ENCODE peak calls at places on chromosomes 3 and 15, in eight cellular contexts. One of them, this sample, is unnamed.
A peak's percentile ranks its signal among the peaks of the same experiment; 100 is the strongest.

GRCh38 chr15:41904487-41905359 is 10.9 kb upstream of the SPTBN5 start:
- DNase-seq in GM12878: peak; percentile 21
- DNase-seq in coronary artery: no peak
- DNase-seq in OCI-LY7: peak; percentile 69
- DNase-seq in fibroblast of pulmonary artery: peak; percentile 74
- DNase-seq in left lung: no peak
- DNase-seq in breast epithelium: no peak
- DNase-seq in psoas muscle: peak; percentile 54
- DNase-seq in this sample: peak; percentile 16

GRCh38 chr15:58284293-58284692 is 146.1 kb downstream of the AQP9 start:
- DNase-seq in GM12878: no peak
- DNase-seq in coronary artery: no peak
- DNase-seq in OCI-LY7: no peak
- DNase-seq in fibroblast of pulmonary artery: no peak
- DNase-seq in left lung: no peak
- DNase-seq in breast epithelium: no peak
- DNase-seq in psoas muscle: no peak
- DNase-seq in this sample: no peak

GRCh38 chr3:15514663-15515357 is 6.7 kb downstream of the COLQ start:
- DNase-seq in GM12878: no peak
- DNase-seq in coronary artery: no peak
- DNase-seq in OCI-LY7: no peak
- DNase-seq in fibroblast of pulmonary artery: no peak
- DNase-seq in left lung: no peak
- DNase-seq in breast epithelium: no peak
- DNase-seq in psoas muscle: no peak
- DNase-seq in this sample: no peak

GRCh38 chr3:183203670-183204069 is 41.1 kb upstream of the LAMP3 start:
- DNase-seq in GM12878: no peak
- DNase-seq in coronary artery: no peak
- DNase-seq in OCI-LY7: no peak
- DNase-seq in fibroblast of pulmonary artery: no peak
- DNase-seq in left lung: no peak
- DNase-seq in breast epithelium: no peak
- DNase-seq in psoas muscle: no peak
- DNase-seq in this sample: no peak

GRCh38 chr3:141798455-141798854 is 35.2 kb downstream of the GRK7 start:
- DNase-seq in GM12878: no peak
- DNase-seq in coronary artery: no peak
- DNase-seq in OCI-LY7: no peak
- DNase-seq in fibroblast of pulmonary artery: peak; percentile 16
- DNase-seq in left lung: no peak
- DNase-seq in breast epithelium: no peak
- DNase-seq in psoas muscle: no peak
- DNase-seq in this sample: no peak

GRCh38 chr3:74370342-74370741 is 244.1 kb downstream of the CNTN3 start:
- DNase-seq in GM12878: no peak
- DNase-seq in coronary artery: no peak
- DNase-seq in OCI-LY7: no peak
- DNase-seq in fibroblast of pulmonary artery: no peak
- DNase-seq in left lung: no peak
- DNase-seq in breast epithelium: no peak
- DNase-seq in psoas muscle: no peak
- DNase-seq in this sample: no peak

GRCh38 chr15:71424765-71425164 is 309.5 kb downstream of the THSD4 start:
- DNase-seq in GM12878: no peak
- DNase-seq in coronary artery: no peak
- DNase-seq in OCI-LY7: no peak
- DNase-seq in fibroblast of pulmonary artery: no peak
- DNase-seq in left lung: no peak
- DNase-seq in breast epithelium: no peak
- DNase-seq in psoas muscle: no peak
- DNase-seq in this sample: no peak

GRCh38 chr3:127706785-127707351 is 34.1 kb downstream of the ABTB1 start:
- DNase-seq in GM12878: no peak
- DNase-seq in coronary artery: peak; percentile 69
- DNase-seq in OCI-LY7: no peak
- DNase-seq in fibroblast of pulmonary artery: no peak
- DNase-seq in left lung: no peak
- DNase-seq in breast epithelium: no peak
- DNase-seq in psoas muscle: no peak
- DNase-seq in this sample: no peak

GRCh38 chr15:99997112-99997651 is 263.9 kb upstream of the LYSMD4 start:
- DNase-seq in GM12878: no peak
- DNase-seq in coronary artery: peak; percentile 58
- DNase-seq in OCI-LY7: no peak
- DNase-seq in fibroblast of pulmonary artery: no peak
- DNase-seq in left lung: no peak
- DNase-seq in breast epithelium: no peak
- DNase-seq in psoas muscle: no peak
- DNase-seq in this sample: no peak

GRCh38 chr3:155302891-155303290 is 9.4 kb upstream of the STRIT1 start:
- DNase-seq in GM12878: no peak
- DNase-seq in coronary artery: no peak
- DNase-seq in OCI-LY7: no peak
- DNase-seq in fibroblast of pulmonary artery: no peak
- DNase-seq in left lung: no peak
- DNase-seq in breast epithelium: no peak
- DNase-seq in psoas muscle: no peak
- DNase-seq in this sample: no peak

GRCh38 chr3:191331443-191331842 is 1.1 kb upstream of the UTS2B start:
- DNase-seq in GM12878: no peak
- DNase-seq in coronary artery: no peak
- DNase-seq in OCI-LY7: no peak
- DNase-seq in fibroblast of pulmonary artery: peak; percentile 54
- DNase-seq in left lung: no peak
- DNase-seq in breast epithelium: no peak
- DNase-seq in psoas muscle: no peak
- DNase-seq in this sample: no peak

GRCh38 chr3:127770671-127771370 is 51.5 kb downstream of the MGLL start:
- DNase-seq in GM12878: no peak
- DNase-seq in coronary artery: no peak
- DNase-seq in OCI-LY7: no peak
- DNase-seq in fibroblast of pulmonary artery: no peak
- DNase-seq in left lung: no peak
- DNase-seq in breast epithelium: no peak
- DNase-seq in psoas muscle: peak; percentile 10
- DNase-seq in this sample: no peak

GRCh38 chr3:102163039-102163817 is 271.6 kb upstream of the ZPLD1 start:
- DNase-seq in GM12878: no peak
- DNase-seq in coronary artery: no peak
- DNase-seq in OCI-LY7: no peak
- DNase-seq in fibroblast of pulmonary artery: peak; percentile 95
- DNase-seq in left lung: no peak
- DNase-seq in breast epithelium: peak; percentile 41
- DNase-seq in psoas muscle: peak; percentile 43
- DNase-seq in this sample: no peak

GRCh38 chr3:102158080-102158756 is 276.6 kb upstream of the ZPLD1 start:
- DNase-seq in GM12878: no peak
- DNase-seq in coronary artery: no peak
- DNase-seq in OCI-LY7: no peak
- DNase-seq in fibroblast of pulmonary artery: no peak
- DNase-seq in left lung: no peak
- DNase-seq in breast epithelium: no peak
- DNase-seq in psoas muscle: no peak
- DNase-seq in this sample: no peak

GRCh38 chr3:102161362-102162006 is 273.3 kb upstream of the ZPLD1 start:
- DNase-seq in GM12878: no peak
- DNase-seq in coronary artery: no peak
- DNase-seq in OCI-LY7: no peak
- DNase-seq in fibroblast of pulmonary artery: no peak
- DNase-seq in left lung: no peak
- DNase-seq in breast epithelium: no peak
- DNase-seq in psoas muscle: no peak
- DNase-seq in this sample: no peak

GRCh38 chr3:102162251-102162650 is 272.6 kb upstream of the ZPLD1 start:
- DNase-seq in GM12878: no peak
- DNase-seq in coronary artery: no peak
- DNase-seq in OCI-LY7: no peak
- DNase-seq in fibroblast of pulmonary artery: no peak
- DNase-seq in left lung: no peak
- DNase-seq in breast epithelium: no peak
- DNase-seq in psoas muscle: no peak
- DNase-seq in this sample: no peak

GRCh38 chr3:102159810-102160451 is 274.9 kb upstream of the ZPLD1 start:
- DNase-seq in GM12878: no peak
- DNase-seq in coronary artery: no peak
- DNase-seq in OCI-LY7: no peak
- DNase-seq in fibroblast of pulmonary artery: no peak
- DNase-seq in left lung: no peak
- DNase-seq in breast epithelium: no peak
- DNase-seq in psoas muscle: no peak
- DNase-seq in this sample: no peak
- TF ChIP-seq CTCF in GM12878: no peak
- TF ChIP-seq CTCF in coronary artery: no peak
- TF ChIP-seq CTCF in OCI-LY7: no peak
- TF ChIP-seq CTCF in fibroblast of pulmonary artery: no peak
- TF ChIP-seq CTCF in left lung: no peak
- TF ChIP-seq CTCF in breast epithelium: no peak
- TF ChIP-seq CTCF in psoas muscle: no peak
- TF ChIP-seq CTCF in this sample: no peak

GRCh38 chr3:144142151-144142855 is 170.7 kb downstream of the DIPK2A start:
- DNase-seq in GM12878: no peak
- DNase-seq in coronary artery: no peak
- DNase-seq in OCI-LY7: no peak
- DNase-seq in fibroblast of pulmonary artery: peak; percentile 36
- DNase-seq in left lung: no peak
- DNase-seq in breast epithelium: no peak
- DNase-seq in psoas muscle: no peak
- DNase-seq in this sample: no peak
- H3K4me3 ChIP-seq in GM12878: no peak overlapping the region
- H3K4me3 ChIP-seq in coronary artery: peak overlapping the region; percentile 38
- H3K4me3 ChIP-seq in OCI-LY7: no peak overlapping the region
- H3K4me3 ChIP-seq in fibroblast of pulmonary artery: no peak overlapping the region
- H3K4me3 ChIP-seq in left lung: no peak overlapping the region
- H3K4me3 ChIP-seq in breast epithelium: peak overlapping the region; percentile 4
- H3K4me3 ChIP-seq in psoas muscle: no peak overlapping the region
- H3K4me3 ChIP-seq in this sample: no peak overlapping the region

GRCh38 chr3:153289334-153289808 is 127.3 kb downstream of the RAP2B start:
- DNase-seq in GM12878: no peak
- DNase-seq in coronary artery: no peak
- DNase-seq in OCI-LY7: no peak
- DNase-seq in fibroblast of pulmonary artery: no peak
- DNase-seq in left lung: no peak
- DNase-seq in breast epithelium: no peak
- DNase-seq in psoas muscle: no peak
- DNase-seq in this sample: no peak

GRCh38 chr3:153291052-153291689 is 129.1 kb downstream of the RAP2B start:
- DNase-seq in GM12878: no peak
- DNase-seq in coronary artery: no peak
- DNase-seq in OCI-LY7: peak; percentile 58
- DNase-seq in fibroblast of pulmonary artery: peak; percentile 49
- DNase-seq in left lung: no peak
- DNase-seq in breast epithelium: no peak
- DNase-seq in psoas muscle: no peak
- DNase-seq in this sample: no peak

GRCh38 chr3:153293222-153293621 is 131.2 kb downstream of the RAP2B start:
- DNase-seq in GM12878: no peak
- DNase-seq in coronary artery: no peak
- DNase-seq in OCI-LY7: no peak
- DNase-seq in fibroblast of pulmonary artery: peak; percentile 80
- DNase-seq in left lung: no peak
- DNase-seq in breast epithelium: no peak
- DNase-seq in psoas muscle: no peak
- DNase-seq in this sample: no peak

GRCh38 chr3:153287017-153287416 is 125.0 kb downstream of the RAP2B start:
- DNase-seq in GM12878: no peak
- DNase-seq in coronary artery: no peak
- DNase-seq in OCI-LY7: no peak
- DNase-seq in fibroblast of pulmonary artery: no peak
- DNase-seq in left lung: no peak
- DNase-seq in breast epithelium: no peak
- DNase-seq in psoas muscle: no peak
- DNase-seq in this sample: no peak

DNA sequence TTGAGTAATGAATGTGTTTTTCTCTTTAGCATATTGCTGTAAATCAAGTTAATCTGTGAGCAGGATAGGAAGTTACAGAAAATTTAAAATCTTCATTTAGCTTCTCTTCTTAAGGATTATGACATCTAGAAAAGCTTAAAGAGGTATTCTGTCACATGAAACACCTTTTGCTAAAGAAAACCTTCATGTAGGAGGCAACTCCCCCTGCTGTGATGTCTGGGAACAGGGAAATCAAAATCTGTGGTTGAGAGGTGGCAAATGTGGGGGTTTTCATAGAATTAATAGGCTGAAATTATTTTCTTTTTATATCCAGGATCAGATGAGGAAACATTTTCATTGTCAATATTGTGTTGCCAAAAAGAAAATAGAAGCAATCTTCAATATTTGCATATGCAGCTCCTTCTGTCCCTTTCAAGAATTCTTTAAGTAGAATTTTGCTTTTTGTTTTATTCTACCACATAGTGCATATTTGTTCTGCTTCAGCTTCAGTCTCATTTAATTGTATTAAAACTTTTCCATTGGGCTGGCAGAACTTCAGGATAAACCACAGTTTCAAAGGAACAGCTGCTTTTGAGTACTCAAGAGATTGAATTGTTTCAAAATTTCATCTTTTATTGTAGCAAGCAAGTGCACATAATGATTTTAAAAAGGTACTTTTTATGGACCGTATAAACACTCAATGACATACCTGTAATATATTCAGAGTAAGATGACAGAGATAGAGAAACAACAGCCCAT is 128.4 kb downstream of the RAP2B start:
- DNase-seq in GM12878: no peak
- DNase-seq in coronary artery: no peak
- DNase-seq in OCI-LY7: peak; percentile 7
- DNase-seq in fibroblast of pulmonary artery: no peak
- DNase-seq in left lung: no peak
- DNase-seq in breast epithelium: no peak
- DNase-seq in psoas muscle: no peak
- DNase-seq in this sample: no peak
- TF ChIP-seq CTCF in GM12878: peak; percentile 16
- TF ChIP-seq CTCF in coronary artery: no peak
- TF ChIP-seq CTCF in OCI-LY7: no peak
- TF ChIP-seq CTCF in fibroblast of pulmonary artery: peak; percentile 57
- TF ChIP-seq CTCF in left lung: peak; percentile 15
- TF ChIP-seq CTCF in breast epithelium: no peak
- TF ChIP-seq CTCF in psoas muscle: no peak
- TF ChIP-seq CTCF in this sample: no peak

DNA sequence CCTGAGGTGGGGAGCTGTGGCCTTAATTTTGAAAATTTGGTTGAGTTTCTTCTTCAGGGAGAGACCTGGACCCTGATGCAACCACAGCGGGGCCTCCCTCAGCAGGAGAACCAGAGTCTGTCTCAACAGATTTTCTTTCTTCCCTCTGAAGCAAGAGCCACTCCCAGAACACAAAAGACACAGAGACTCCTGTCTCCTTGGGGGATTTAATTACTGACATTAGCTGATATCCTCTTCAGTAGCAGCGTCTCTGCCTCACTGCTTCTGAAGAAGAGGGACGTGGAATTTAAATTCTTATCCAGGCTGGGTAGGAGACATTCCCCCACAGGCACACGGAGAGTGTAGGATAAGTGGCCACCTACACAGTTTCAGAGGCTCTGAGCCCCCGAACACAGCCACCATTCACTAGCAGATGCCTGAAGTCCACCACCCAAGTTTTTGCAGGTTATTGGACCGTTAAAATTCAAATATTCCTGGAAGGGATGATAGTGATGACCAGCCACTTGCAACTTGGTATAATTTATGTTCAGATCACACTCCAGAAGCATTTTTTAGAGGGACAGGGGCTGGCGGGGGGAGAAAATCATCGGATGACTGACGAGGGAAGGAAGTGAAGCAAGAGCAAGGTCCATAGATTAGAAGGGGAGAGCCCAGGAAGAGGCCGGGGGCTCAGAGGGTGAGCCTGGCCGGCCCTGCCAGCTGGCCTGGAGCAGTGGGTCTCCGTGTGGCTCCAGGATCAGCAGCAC is 109.7 kb downstream of the BDH1 start:
- DNase-seq in GM12878: no peak
- DNase-seq in coronary artery: no peak
- DNase-seq in OCI-LY7: no peak
- DNase-seq in fibroblast of pulmonary artery: no peak
- DNase-seq in left lung: no peak
- DNase-seq in breast epithelium: no peak
- DNase-seq in psoas muscle: no peak
- DNase-seq in this sample: no peak
- H3K4me3 ChIP-seq in GM12878: no peak overlapping the region
- H3K4me3 ChIP-seq in coronary artery: no peak overlapping the region
- H3K4me3 ChIP-seq in OCI-LY7: no peak overlapping the region
- H3K4me3 ChIP-seq in fibroblast of pulmonary artery: no peak overlapping the region
- H3K4me3 ChIP-seq in left lung: no peak overlapping the region
- H3K4me3 ChIP-seq in breast epithelium: no peak overlapping the region
- H3K4me3 ChIP-seq in psoas muscle: no peak overlapping the region
- H3K4me3 ChIP-seq in this sample: no peak overlapping the region

This sample was measured in GM12864.